ENCODE peak calls at places on chromosomes 4 and X, in seven cellular contexts. T, E, L, P, R, I and W are unnamed samples.

GRCh38 chrX:9064694-9065093 is 30.8 kb upstream of the FAM9B start:
- DNase-seq in E (no peak), P (no peak), R (no peak), T (no peak), I (no peak), L (no peak), W (no peak)

GRCh38 chr4:54539500-54540029 is 118.2 kb upstream of the KIT start:
- DNase-seq in L (no peak), E (no peak), I (peak; percentile 86), P (peak; percentile 39), T (peak; percentile 86), R (peak; percentile 46), W (no peak)

GRCh38 chr4:56139241-56139827 is 190.6 kb downstream of the CEP135 start:
- DNase-seq in P (no peak), T (no peak), L (no peak), R (no peak), I (no peak), E (no peak), W (no peak)

GRCh38 chr4:951186-951585 is 18.9 kb downstream of the TMEM175 start:
- DNase-seq in T (peak; percentile 5), L (no peak), E (no peak), P (no peak), I (no peak), R (no peak), W (no peak)

GRCh38 chr4:891747-892146 is 40.4 kb downstream of the GAK start:
- DNase-seq in L (peak; percentile 15), P (no peak), T (no peak), I (no peak), E (no peak), R (no peak), W (no peak)

GRCh38 chrX:106901341-106901740 is 1.8 kb downstream of the RIPPLY1 start:
- DNase-seq in T (no peak), I (no peak), P (no peak), L (no peak), E (no peak), R (no peak), W (no peak)

GRCh38 chr4:79334783-79335182 is 8.9 kb upstream of the NAA11 start:
- DNase-seq in R (no peak), L (no peak), I (no peak), E (no peak), P (no peak), T (no peak), W (no peak)

GRCh38 chr4:3822230-3822947 is 56.2 kb downstream of the ADRA2C start:
- DNase-seq in R (no peak), E (no peak), P (no peak), T (peak; percentile 17), L (no peak), I (peak; percentile 61), W (no peak)

GRCh38 chrX:77572322-77572721 is 125.1 kb downstream of the FGF16 start:
- DNase-seq in L (no peak), I (no peak), P (no peak), T (no peak), E (no peak), R (peak; percentile 43), W (no peak)

DNA sequence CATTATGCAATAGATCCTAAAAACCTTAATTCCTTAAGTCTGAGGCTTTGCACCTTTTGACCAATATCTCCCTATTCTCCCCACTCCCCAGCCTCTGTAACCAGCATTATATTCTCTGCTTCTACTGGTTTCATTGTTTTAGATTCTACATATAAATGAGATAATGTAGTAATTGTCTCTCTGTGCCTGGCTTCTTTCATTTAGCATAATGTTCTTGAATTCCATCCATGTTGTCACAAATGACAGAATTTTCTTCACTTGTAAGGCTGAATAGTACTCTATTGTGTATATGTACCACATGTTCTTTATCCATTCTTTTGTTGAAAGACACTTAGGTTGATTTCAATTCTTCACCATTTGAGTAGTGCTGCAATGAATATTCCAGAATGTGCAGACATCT is 66.0 kb downstream of the MAGEC1 start:
- DNase-seq in E (no peak), T (no peak), L (no peak), P (no peak), I (no peak), R (no peak), W (no peak)
- H3K27ac ChIP-seq in E (no peak overlapping the region), T (no peak overlapping the region), L (no peak overlapping the region), P (no peak overlapping the region), I (no peak overlapping the region), R (no peak overlapping the region), W (no peak overlapping the region)

GRCh38 chr4:185787926-185788679 is 23.9 kb downstream of the SORBS2 start:
- DNase-seq in I (no peak), L (no peak), R (no peak), T (peak; percentile 35), E (no peak), P (no peak), W (no peak)
- H3K27ac ChIP-seq in I (no peak overlapping the region), L (no peak overlapping the region), R (no peak overlapping the region), T (peak overlapping the region; percentile 29), E (no peak overlapping the region), P (no peak overlapping the region), W (no peak overlapping the region)

GRCh38 chr4:185229021-185229818 is 19.8 kb downstream of the SNX25 start:
- DNase-seq in E (no peak), R (no peak), T (no peak), L (no peak), P (peak; percentile 64), I (no peak), W (no peak)
- H3K27ac ChIP-seq in E (no peak overlapping the region), R (no peak overlapping the region), T (no peak overlapping the region), L (no peak overlapping the region), P (no peak overlapping the region), I (no peak overlapping the region), W (no peak overlapping the region)

GRCh38 chrX:67610282-67610681 is 66.5 kb downstream of the AR start:
- DNase-seq in T (no peak), P (no peak), I (no peak), E (no peak), L (no peak), R (no peak), W (no peak)

GRCh38 chrX:67613366-67613765 is 69.5 kb downstream of the AR start:
- DNase-seq in P (no peak), E (peak; percentile 48), R (peak; percentile 14), L (no peak), I (no peak), T (no peak), W (no peak)

GRCh38 chrX:67612231-67612630 is 68.4 kb downstream of the AR start:
- DNase-seq in P (no peak), R (peak; percentile 32), L (no peak), E (peak; percentile 57), I (no peak), T (no peak), W (no peak)

GRCh38 chrX:67614414-67614813 is 70.6 kb downstream of the AR start:
- DNase-seq in L (no peak), T (no peak), I (no peak), P (no peak), E (no peak), R (peak; percentile 25), W (no peak)

GRCh38 chrX:67614006-67614405 is 70.2 kb downstream of the AR start:
- DNase-seq in E (no peak), P (no peak), T (no peak), R (no peak), L (no peak), I (no peak), W (no peak)
- H3K27ac ChIP-seq in E (peak overlapping the region; percentile 97), P (no peak overlapping the region), T (no peak overlapping the region), R (no peak overlapping the region), L (no peak overlapping the region), I (no peak overlapping the region), W (no peak overlapping the region)

GRCh38 chr4:6916587-6917444 is 7.2 kb downstream of the TBC1D14 start:
- DNase-seq in R (no peak), E (no peak), I (peak; percentile 89), L (peak; percentile 89), T (no peak), P (peak; percentile 82), W (no peak)

GRCh38 chr4:6917445-6918241 is 8.0 kb downstream of the TBC1D14 start:
- DNase-seq in P (peak; percentile 90), T (peak; percentile 89), I (peak; percentile 94), L (peak; percentile 75), R (no peak), E (peak; percentile 60), W (no peak)

GRCh38 chr4:6916069-6916586 is 6.5 kb downstream of the TBC1D14 start:
- DNase-seq in L (no peak), I (no peak), R (no peak), P (no peak), T (no peak), E (no peak), W (no peak)

GRCh38 chr4:6920174-6920573 is 10.5 kb downstream of the TBC1D14 start:
- DNase-seq in P (peak; percentile 80), R (no peak), I (no peak), E (no peak), L (no peak), T (no peak), W (no peak)

GRCh38 chr4:6918345-6918744 is 8.7 kb downstream of the TBC1D14 start:
- DNase-seq in I (no peak), R (no peak), L (peak; percentile 75), E (no peak), P (no peak), T (no peak), W (no peak)
- H3K27ac ChIP-seq in I (peak overlapping the region; percentile 89), R (no peak overlapping the region), L (peak overlapping the region; percentile 82), E (no peak overlapping the region), P (peak overlapping the region; percentile 94), T (no peak overlapping the region), W (peak overlapping the region; percentile 87)

GRCh38 chr4:98565646-98566403 is 92.6 kb downstream of the TSPAN5 start:
- DNase-seq in R (no peak), T (no peak), L (no peak), I (no peak), P (no peak), E (no peak), W (no peak)
- H3K27ac ChIP-seq in R (no peak overlapping the region), T (no peak overlapping the region), L (no peak overlapping the region), I (no peak overlapping the region), P (no peak overlapping the region), E (no peak overlapping the region), W (no peak overlapping the region)